ENCODE peak calls at places on chromosomes 4 and X, in five cellular contexts. E, X, B, A and K are unnamed samples.

GRCh38 chrX:14039344-14039743 is 9.7 kb upstream of the GEMIN8 start:
- DNase-seq in E (peak), X (peak), B (peak), A (no peak), K (peak)

GRCh38 chrX:13965531-13965930 is 64.2 kb downstream of the GEMIN8 start:
- DNase-seq in E (no peak), X (no peak), B (no peak), A (no peak), K (no peak)

GRCh38 chrX:116204947-116205346 is 34.4 kb downstream of the AGTR2 start:
- DNase-seq in E (no peak), X (peak), B (peak), A (no peak), K (peak)

GRCh38 chrX:18389968-18390367 is 35.4 kb upstream of the CDKL5 start:
- DNase-seq in E (no peak), X (no peak), B (no peak), A (no peak), K (peak)

GRCh38 chr4:2798399-2799301 is 5.8 kb downstream of the SH3BP2 start:
- DNase-seq in E (peak), X (no peak), B (peak), A (peak), K (no peak)

GRCh38 chrX:155251391-155251790 is 12.9 kb downstream of the RAB39B start:
- DNase-seq in E (no peak), X (no peak), B (no peak), A (no peak), K (no peak)

GRCh38 chr4:71267244-71267643 is 71.6 kb upstream of the SLC4A4 start:
- DNase-seq in E (no peak), X (no peak), B (no peak), A (no peak), K (no peak)

GRCh38 chr4:7335363-7336066 is 99.2 kb downstream of the PSAPL1 start:
- DNase-seq in E (peak), X (peak), B (peak), A (peak), K (peak)

GRCh38 chr4:8368998-8369397 is 71.5 kb downstream of the ACOX3 start:
- DNase-seq in E (no peak), X (no peak), B (no peak), A (no peak), K (no peak)

GRCh38 chr4:121794505-121795192 is 6.5 kb upstream of the EXOSC9 start:
- DNase-seq in E (no peak), X (no peak), B (peak), A (no peak), K (no peak)

GRCh38 chr4:184764601-184765000 is 30.7 kb upstream of the CENPU start:
- DNase-seq in E (no peak), X (no peak), B (no peak), A (no peak), K (no peak)

GRCh38 chr4:136025540-136025939 is 1506.8 kb downstream of the PCDH18 start:
- DNase-seq in E (no peak), X (no peak), B (no peak), A (no peak), K (no peak)

GRCh38 chr4:108473163-108473720 is 147.1 kb upstream of the RPL34 start:
- DNase-seq in E (no peak), X (no peak), B (no peak), A (no peak), K (no peak)

GRCh38 chr4:1768367-1769034 is 24.6 kb upstream of the FGFR3 start:
- DNase-seq in E (no peak), X (no peak), B (no peak), A (no peak), K (no peak)

GRCh38 chr4:9762823-9763475 is 18.5 kb upstream of the DRD5 start:
- DNase-seq in E (no peak), X (peak), B (peak), A (peak), K (peak)